ENCODE peak calls at places on chromosome 5, in ten cellular contexts. H is body of pancreas; F is tibial nerve; Z is CD4-positive, alpha-beta T cell; K is upper lobe of left lung; V is uterus; X is Peyer's patch; Q is RWPE2; D is lower lobe of right lung; N is vagina. R is an unnamed sample.

GRCh38 chr5:105752801-105753200 is 1917.9 kb downstream of the EFNA5 start:
- DNase-seq in K (no peak), V (no peak), D (no peak), F (no peak), Z (no peak), X (no peak), H (no peak), Q (no peak), N (no peak), R (no peak)

GRCh38 chr5:139416651-139417050 is 12.8 kb upstream of the SPATA24 start:
- DNase-seq in K (no peak), N (no peak), Q (no peak), Z (no peak), V (no peak), F (no peak), D (no peak), H (no peak), X (peak), R (no peak)

GRCh38 chr5:114434396-114435219 is 72.7 kb downstream of the KCNN2 start:
- DNase-seq in K (no peak), F (no peak), D (no peak), Z (no peak), N (no peak), Q (no peak), V (no peak), H (no peak), X (no peak), R (no peak)

GRCh38 chr5:93519737-93520136 is 61.3 kb downstream of the NR2F1-AS1 start:
- DNase-seq in F (no peak), Z (no peak), V (no peak), K (no peak), X (no peak), Q (no peak), H (no peak), D (no peak), N (no peak), R (no peak)

GRCh38 chr5:53426878-53427277 is 53.6 kb upstream of the FST start:
- DNase-seq in N (no peak), X (no peak), Q (no peak), Z (no peak), V (no peak), H (no peak), D (no peak), K (no peak), F (no peak), R (no peak)

GRCh38 chr5:130386155-130386554 is 481.9 kb downstream of the CHSY3 start:
- DNase-seq in Z (no peak), V (no peak), N (no peak), Q (no peak), X (no peak), F (no peak), K (no peak), D (no peak), H (no peak), R (no peak)

GRCh38 chr5:135029468-135030122 is 4.4 kb downstream of the PITX1 start:
- DNase-seq in N (no peak), Z (no peak), F (no peak), Q (no peak), D (no peak), X (no peak), K (no peak), H (no peak), V (no peak), R (no peak)

GRCh38 chr5:169181785-169182184 is 119.2 kb downstream of the SLIT3 start:
- DNase-seq in N (no peak), D (no peak), K (no peak), X (no peak), Z (no peak), V (no peak), H (no peak), F (no peak), Q (no peak), R (no peak)

GRCh38 chr5:58255970-58256369 is 203.9 kb downstream of the PLK2 start:
- DNase-seq in Q (no peak), D (no peak), F (no peak), X (no peak), H (no peak), N (no peak), V (no peak), Z (no peak), K (no peak), R (no peak)

GRCh38 chr5:7850533-7851239 is at the start of gene CFAP90:
- DNase-seq in N (no peak), F (no peak), K (peak), H (peak), X (peak), V (peak), D (peak), Q (no peak), Z (peak), R (no peak)

GRCh38 chr5:131589510-131590348 is 45.3 kb downstream of the RAPGEF6 start:
- DNase-seq in N (no peak), Q (no peak), D (no peak), H (peak), Z (no peak), X (no peak), K (no peak), F (no peak), V (no peak), R (peak)

GRCh38 chr5:87722286-87722685 is 309.6 kb upstream of the CCNH start:
- DNase-seq in D (no peak), K (no peak), Q (no peak), V (no peak), X (no peak), Z (no peak), N (no peak), F (no peak), H (no peak), R (no peak)

GRCh38 chr5:125719681-125720676 is 703.2 kb upstream of the GRAMD2B start:
- DNase-seq in K (peak), N (no peak), X (no peak), Q (no peak), D (no peak), V (no peak), H (peak), Z (no peak), F (no peak), R (no peak)

GRCh38 chr5:126166368-126166767 is 256.8 kb upstream of the GRAMD2B start:
- DNase-seq in H (no peak), X (no peak), Z (no peak), D (no peak), N (no peak), F (no peak), Q (no peak), V (no peak), K (no peak), R (no peak)

GRCh38 chr5:101561018-101561417 is 657.9 kb upstream of the ST8SIA4 start:
- DNase-seq in H (no peak), D (no peak), N (no peak), X (no peak), K (no peak), Q (no peak), V (no peak), Z (no peak), F (no peak), R (no peak)

GRCh38 chr5:157215826-157216167 is 35.2 kb downstream of the ITK start:
- DNase-seq in Z (no peak), N (no peak), K (peak), D (no peak), H (no peak), F (no peak), V (no peak), X (no peak), Q (no peak), R (no peak)

GRCh38 chr5:84149094-84149493 is 235.6 kb downstream of the EDIL3 start:
- DNase-seq in N (no peak), X (no peak), Z (no peak), V (no peak), Q (no peak), H (no peak), F (no peak), K (no peak), D (no peak), R (no peak)

GRCh38 chr5:82749453-82749852 is 327.7 kb downstream of the TMEM167A start:
- DNase-seq in K (no peak), D (no peak), V (no peak), X (no peak), H (no peak), Q (no peak), F (no peak), N (no peak), Z (no peak), R (no peak)

GRCh38 chr5:150272531-150272930 is 17.0 kb downstream of the CAMK2A start:
- DNase-seq in D (no peak), Q (no peak), K (no peak), X (no peak), H (peak), Z (no peak), F (no peak), V (no peak), N (no peak), R (no peak)

GRCh38 chr5:92678576-92679105 is 902.4 kb downstream of the NR2F1-AS1 start:
- DNase-seq in Z (no peak), Q (no peak), H (no peak), D (no peak), K (no peak), N (no peak), F (no peak), V (no peak), X (no peak), R (no peak)

GRCh38 chr5:154157483-154158378 is 32.8 kb upstream of the GALNT10 start:
- DNase-seq in V (no peak), H (no peak), F (no peak), Q (no peak), X (no peak), N (peak), D (no peak), K (no peak), Z (no peak), R (no peak)

GRCh38 chr5:126104341-126104740 is 318.9 kb upstream of the GRAMD2B start:
- DNase-seq in K (no peak), V (no peak), F (no peak), D (no peak), X (no peak), Z (no peak), Q (no peak), H (no peak), N (no peak), R (no peak)

GRCh38 chr5:76372320-76373054 is 30.6 kb upstream of the IQGAP2 start:
- DNase-seq in X (peak), F (no peak), H (peak), D (no peak), V (no peak), N (no peak), K (no peak), Z (no peak), Q (peak), R (peak)

GRCh38 chr5:74629326-74629725 is 11.2 kb downstream of the ENC1 start:
- DNase-seq in V (no peak), D (no peak), N (no peak), Z (no peak), H (no peak), F (no peak), K (no peak), Q (no peak), X (no peak), R (no peak)

GRCh38 chr5:180170111-180170809 is 38.8 kb downstream of the RASGEF1C start:
- DNase-seq in F (peak), D (no peak), Q (peak), H (no peak), Z (no peak), X (no peak), V (no peak), N (no peak), K (no peak), R (no peak)

GRCh38 chr5:180171568-180172094 is 37.4 kb downstream of the RASGEF1C start:
- DNase-seq in K (no peak), D (no peak), H (no peak), X (no peak), Z (no peak), N (no peak), V (no peak), Q (peak), F (no peak), R (no peak)

GRCh38 chr5:180170810-180171567 is 38.0 kb downstream of the RASGEF1C start:
- DNase-seq in H (no peak), Q (peak), F (no peak), Z (no peak), N (no peak), V (no peak), X (no peak), D (no peak), K (no peak), R (no peak)

GRCh38 chr5:180168758-180169157 is 40.3 kb downstream of the RASGEF1C start:
- DNase-seq in H (no peak), Z (no peak), N (no peak), K (no peak), D (no peak), F (no peak), V (no peak), Q (no peak), X (no peak), R (no peak)

DNA sequence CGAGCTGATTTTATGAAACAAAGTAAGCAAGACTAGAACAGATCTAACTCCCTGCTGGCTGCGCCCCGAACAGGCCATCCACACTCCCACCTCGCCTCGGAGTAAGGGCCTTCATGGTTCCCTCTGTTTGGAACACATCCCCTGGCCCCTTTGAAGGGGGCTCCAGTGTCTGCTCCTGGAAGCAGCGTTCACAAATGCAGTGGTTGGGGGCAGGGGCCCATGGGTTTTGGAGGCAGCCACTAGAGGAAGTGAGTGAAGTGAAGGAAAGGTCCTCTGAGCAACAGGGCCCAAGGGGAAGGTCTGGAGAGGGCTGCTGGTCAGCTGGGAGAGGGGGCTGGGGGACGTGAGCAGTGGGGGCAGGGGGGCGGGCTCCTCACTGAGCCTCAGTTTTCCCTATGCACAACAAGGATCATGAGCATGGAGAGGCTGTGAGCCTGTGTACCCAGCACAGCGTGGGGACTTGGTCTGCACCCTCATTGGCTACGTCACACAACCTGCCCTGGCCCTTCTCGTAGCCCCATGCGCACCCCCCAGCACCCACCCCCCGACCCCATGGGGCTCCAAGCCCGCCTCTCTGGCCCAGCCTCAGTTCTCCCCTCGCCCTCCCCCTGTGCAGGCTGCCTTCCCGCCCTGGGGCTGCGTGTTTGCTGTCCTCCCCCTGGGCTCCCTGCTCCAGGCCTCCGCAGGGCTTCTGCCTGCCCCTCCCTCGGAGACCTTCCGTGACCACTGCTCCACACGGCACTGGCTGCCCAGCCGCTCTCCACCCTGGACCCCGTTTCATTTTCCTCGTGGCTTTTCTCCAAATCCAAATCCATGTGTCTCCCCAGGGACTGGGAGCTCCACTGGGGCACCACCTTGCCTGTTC is 39.5 kb downstream of the RASGEF1C start:
- DNase-seq in X (no peak), N (no peak), F (no peak), H (no peak), D (no peak), Z (no peak), Q (no peak), V (no peak), K (no peak), R (no peak)
- H3K27ac ChIP-seq in X (no peak), N (no peak), F (peak), H (no peak), D (no peak), Z (no peak), Q (no peak), V (no peak), K (no peak), R (no peak)

GRCh38 chr5:141362719-141363118 is 1.2 kb upstream of the PCDHGA5 start:
- DNase-seq in H (no peak), D (no peak), F (no peak), K (no peak), X (no peak), N (no peak), V (no peak), Q (no peak), Z (no peak), R (no peak)

GRCh38 chr5:141366016-141366896 is 2.3 kb downstream of the PCDHGA5 start:
- DNase-seq in F (no peak), V (no peak), Q (no peak), H (no peak), N (no peak), K (no peak), X (no peak), Z (no peak), D (no peak), R (no peak)

GRCh38 chr5:141359790-141360426 is at the start of gene PCDHGB2:
- DNase-seq in K (no peak), Z (no peak), X (no peak), D (no peak), Q (no peak), V (no peak), F (no peak), H (no peak), N (no peak), R (no peak)

GRCh38 chr5:141360685-141361084 is 891 bp downstream of the PCDHGB2 start:
- DNase-seq in Z (no peak), X (no peak), F (no peak), N (no peak), K (no peak), Q (no peak), D (no peak), H (no peak), V (no peak), R (no peak)

GRCh38 chr5:141363952-141364660 is at the start of gene PCDHGA5:
- DNase-seq in H (no peak), X (no peak), Z (no peak), K (no peak), N (no peak), Q (no peak), D (no peak), F (no peak), V (no peak), R (no peak)
- TF ChIP-seq CTCF in H (no peak), X (no peak), Z (no peak), K (no peak), N (no peak), Q (no peak), D (no peak), F (no peak), V (no peak), R (peak)

GRCh38 chr5:60522299-60522915 is 177.6 kb downstream of the DEPDC1B start:
- DNase-seq in N (no peak), V (no peak), K (no peak), Q (no peak), X (no peak), H (no peak), Z (no peak), D (no peak), F (no peak), R (no peak)

GRCh38 chr5:60517850-60518249 is 182.1 kb downstream of the DEPDC1B start:
- DNase-seq in D (no peak), V (no peak), Q (no peak), F (no peak), Z (no peak), X (no peak), N (no peak), K (no peak), H (no peak), R (no peak)

GRCh38 chr5:60520451-60521210 is 179.3 kb downstream of the DEPDC1B start:
- DNase-seq in D (no peak), N (no peak), X (no peak), Q (no peak), K (no peak), F (no peak), H (no peak), Z (no peak), V (no peak), R (no peak)

GRCh38 chr5:60519372-60519771 is 180.6 kb downstream of the DEPDC1B start:
- DNase-seq in X (no peak), N (no peak), K (no peak), V (no peak), H (no peak), Z (no peak), D (no peak), Q (no peak), F (no peak), R (no peak)

GRCh38 chr5:60521379-60522298 is 178.3 kb downstream of the DEPDC1B start:
- DNase-seq in N (no peak), H (no peak), Q (no peak), Z (no peak), V (no peak), F (no peak), D (no peak), X (no peak), K (no peak), R (no peak)
- H3K27ac ChIP-seq in N (no peak), H (no peak), Q (no peak), Z (no peak), V (no peak), F (no peak), D (no peak), X (no peak), K (no peak), R (no peak)

DNA sequence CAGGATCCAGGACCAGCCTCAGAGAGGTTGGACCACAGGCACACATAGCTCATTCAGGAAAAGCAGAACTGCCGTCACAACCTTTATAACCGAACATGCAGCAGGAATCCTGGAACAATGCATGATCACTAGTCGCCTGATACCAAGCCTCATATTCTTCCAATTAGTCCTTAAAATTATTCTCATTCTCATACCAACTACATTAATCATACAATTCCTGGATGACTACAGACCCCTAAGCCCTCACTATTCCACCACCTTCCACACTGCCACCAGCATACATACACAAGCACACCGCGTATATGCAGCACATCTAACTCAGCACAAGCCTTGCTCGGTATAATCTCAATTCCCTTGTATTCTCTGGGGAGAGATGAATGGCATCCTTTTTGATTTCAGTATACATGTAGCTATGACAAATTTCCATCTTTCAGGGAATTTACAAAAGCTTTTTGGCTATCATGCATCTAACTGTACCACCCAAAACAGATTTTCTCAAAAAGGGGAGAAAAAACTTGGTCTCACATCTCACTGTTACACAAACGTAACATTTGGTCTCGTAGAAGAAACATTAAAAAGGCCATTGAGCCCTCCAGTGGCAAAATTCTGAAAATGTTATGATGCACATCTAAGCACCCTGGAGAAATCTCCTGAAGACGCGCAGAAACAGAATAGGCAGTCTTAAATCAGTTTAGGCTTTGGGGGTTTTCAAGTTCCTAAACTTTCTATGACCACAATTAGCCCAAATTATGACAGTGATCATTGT is 46.2 kb downstream of the MCTP1 start:
- DNase-seq in Z (no peak), F (no peak), Q (no peak), D (no peak), X (no peak), V (no peak), N (no peak), H (no peak), K (no peak), R (no peak)
- TF ChIP-seq CTCF in Z (no peak), F (no peak), Q (peak), D (peak), X (no peak), V (no peak), N (no peak), H (no peak), K (peak), R (peak)

GRCh38 chr5:111236995-111237394 is 12.8 kb downstream of the CAMK4 start:
- DNase-seq in D (no peak), F (no peak), Q (no peak), Z (no peak), K (no peak), H (no peak), X (no peak), N (no peak), V (no peak), R (no peak)
- H3K27ac ChIP-seq in D (no peak), F (no peak), Q (no peak), Z (peak), K (no peak), H (no peak), X (peak), N (no peak), V (no peak), R (no peak)

GRCh38 chr5:171483453-171484177 is 64.2 kb downstream of the FGF18 start:
- DNase-seq in N (no peak), V (peak), F (peak), Z (no peak), Q (no peak), D (no peak), X (peak), H (peak), K (no peak), R (peak)

GRCh38 chr5:171479776-171480125 is 60.3 kb downstream of the FGF18 start:
- DNase-seq in Q (no peak), D (no peak), V (no peak), Z (no peak), N (no peak), X (no peak), K (no peak), H (no peak), F (no peak), R (no peak)

GRCh38 chr5:171485668-171486067 is 66.2 kb downstream of the FGF18 start:
- DNase-seq in K (no peak), Q (no peak), V (no peak), H (no peak), D (no peak), X (no peak), Z (no peak), N (no peak), F (no peak), R (no peak)

GRCh38 chr5:171481791-171482536 is 62.5 kb downstream of the FGF18 start:
- DNase-seq in Q (no peak), D (no peak), H (no peak), F (no peak), N (no peak), X (no peak), K (no peak), Z (no peak), V (no peak), R (no peak)

GRCh38 chr5:171484460-171484899 is 65.0 kb downstream of the FGF18 start:
- DNase-seq in D (no peak), N (no peak), Z (peak), F (no peak), V (peak), Q (no peak), X (peak), H (no peak), K (no peak), R (no peak)
- TF ChIP-seq CTCF in D (peak), N (no peak), Z (peak), F (peak), V (peak), Q (peak), X (no peak), H (peak), K (peak), R (peak)

R was measured in AG04450.